ENCODE peak calls at places on chromosomes 2 and 18, in five cellular contexts. One of them, this sample, is unnamed.

GRCh38 chr18:24200494-24200893 is 61.6 kb downstream of the CABYR start:
- DNase-seq in HepG2: no peak
- DNase-seq in K562: no peak
- DNase-seq in H1: no peak
- DNase-seq in HCT116: no peak
- DNase-seq in this sample: no peak

GRCh38 chr2:45498661-45499550 is 112.2 kb downstream of the SRBD1 start:
- DNase-seq in HCT116: no peak
- DNase-seq in H1: no peak
- DNase-seq in HepG2: no peak
- DNase-seq in K562: no peak
- DNase-seq in this sample: no peak

GRCh38 chr2:133844214-133844892 is 276.1 kb upstream of the NCKAP5 start:
- DNase-seq in HCT116: peak
- DNase-seq in H1: peak
- DNase-seq in K562: peak
- DNase-seq in HepG2: peak
- DNase-seq in this sample: peak

GRCh38 chr2:233485726-233486125 is 80.9 kb downstream of the USP40 start:
- DNase-seq in H1: no peak
- DNase-seq in K562: no peak
- DNase-seq in HepG2: no peak
- DNase-seq in HCT116: no peak
- DNase-seq in this sample: no peak

GRCh38 chr2:16442971-16443370 is 222.7 kb downstream of the CYRIA start:
- DNase-seq in HepG2: no peak
- DNase-seq in H1: no peak
- DNase-seq in K562: peak
- DNase-seq in HCT116: no peak
- DNase-seq in this sample: no peak

GRCh38 chr2:190849774-190850173 is 30.8 kb upstream of the GLS start:
- DNase-seq in HepG2: no peak
- DNase-seq in H1: no peak
- DNase-seq in HCT116: no peak
- DNase-seq in K562: no peak
- DNase-seq in this sample: no peak

GRCh38 chr2:160054984-160055725 is 7.3 kb downstream of the PLA2R1 start:
- DNase-seq in HepG2: no peak
- DNase-seq in K562: no peak
- DNase-seq in H1: peak
- DNase-seq in HCT116: no peak
- DNase-seq in this sample: no peak

GRCh38 chr2:121185571-121186074 is 99.4 kb downstream of the TFCP2L1 start:
- DNase-seq in HCT116: peak
- DNase-seq in K562: no peak
- DNase-seq in H1: no peak
- DNase-seq in HepG2: no peak
- DNase-seq in this sample: no peak

GRCh38 chr2:2324565-2325101 is 6.4 kb downstream of the MYT1L start:
- DNase-seq in HepG2: no peak
- DNase-seq in K562: no peak
- DNase-seq in H1: no peak
- DNase-seq in HCT116: no peak
- DNase-seq in this sample: no peak

DNA sequence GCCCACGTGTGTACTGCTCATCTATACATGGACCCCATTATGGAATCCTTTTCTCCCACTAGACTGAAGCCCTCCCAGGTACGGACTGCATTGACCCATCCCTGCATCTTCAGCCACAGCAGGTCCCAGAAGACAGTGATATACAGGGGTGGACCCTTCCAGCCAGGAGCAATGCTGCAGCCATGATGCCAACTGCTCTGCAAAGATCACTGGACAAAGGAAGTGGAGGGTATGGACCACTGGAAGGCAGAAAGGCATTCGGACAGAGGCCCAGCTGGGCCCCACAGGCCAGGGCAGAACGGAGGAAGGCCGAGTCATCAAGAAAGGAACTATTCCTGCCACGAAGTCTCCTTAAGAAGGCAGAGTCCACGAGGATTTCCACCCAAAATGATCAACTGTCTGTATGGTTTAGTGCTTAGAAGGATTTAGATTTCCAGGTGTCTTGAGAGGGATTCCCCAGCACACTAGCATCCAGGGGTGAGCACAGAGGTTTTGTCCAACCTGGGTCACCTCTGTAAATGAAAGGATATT is 93.4 kb downstream of the TWIST2 start:
- DNase-seq in HCT116: no peak
- DNase-seq in HepG2: no peak
- DNase-seq in H1: no peak
- DNase-seq in K562: no peak
- DNase-seq in this sample: no peak
- TF ChIP-seq JUND in HCT116: no peak
- TF ChIP-seq JUND in HepG2: no peak
- TF ChIP-seq JUND in H1: no peak
- TF ChIP-seq JUND in K562: no peak
- TF ChIP-seq JUND in this sample: no peak

DNA sequence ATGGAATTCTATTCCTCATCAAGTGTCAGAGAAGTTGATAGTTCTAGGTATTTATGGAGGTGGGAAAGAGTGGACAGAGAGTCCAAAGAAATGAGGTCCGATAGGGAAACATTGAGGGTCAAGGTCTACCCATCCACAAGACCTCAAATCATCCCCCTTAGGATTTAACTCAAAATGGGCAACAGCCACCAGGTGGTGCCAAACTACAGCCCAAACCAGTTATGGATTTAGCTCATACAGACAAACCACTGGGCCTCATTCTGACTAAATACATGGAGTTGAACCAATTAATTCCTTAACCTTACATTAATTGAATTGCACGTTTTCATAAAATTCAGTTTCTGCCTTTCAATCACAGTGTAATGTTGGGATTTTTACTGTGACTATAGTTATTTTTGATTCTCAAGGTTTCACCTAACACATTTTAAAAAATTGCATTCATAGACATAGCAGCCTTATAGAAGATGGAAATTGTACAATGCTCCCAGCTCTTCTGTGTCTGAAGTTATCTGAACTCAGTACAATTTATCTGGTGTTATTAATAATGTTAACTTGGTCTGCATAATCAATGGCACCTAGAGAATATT is 98.2 kb upstream of the HNMT start:
- DNase-seq in K562: peak
- DNase-seq in H1: no peak
- DNase-seq in HepG2: peak
- DNase-seq in HCT116: peak
- DNase-seq in this sample: peak
- TF ChIP-seq JUND in K562: no peak
- TF ChIP-seq JUND in H1: no peak
- TF ChIP-seq JUND in HepG2: no peak
- TF ChIP-seq JUND in HCT116: no peak
- TF ChIP-seq JUND in this sample: no peak

DNA sequence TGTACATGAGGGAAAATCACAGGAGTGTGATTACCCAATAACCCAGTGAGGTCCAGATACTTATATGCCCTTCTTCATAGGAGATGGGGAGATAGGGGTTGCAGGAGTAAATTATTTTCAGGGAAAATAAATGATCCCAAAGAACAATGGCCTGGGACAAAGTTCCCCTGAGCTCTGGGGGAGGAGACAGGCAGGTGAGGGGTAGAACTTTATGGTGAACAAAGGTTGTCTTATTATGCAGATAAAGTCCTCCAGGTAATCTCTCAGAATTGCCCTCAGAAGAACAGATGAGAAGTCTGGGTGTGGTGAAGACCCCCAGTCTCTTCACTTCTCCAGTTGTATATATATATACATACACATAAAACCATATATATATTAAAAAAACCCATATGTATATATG is 22.1 kb upstream of the RMDN2 start:
- DNase-seq in HCT116: no peak
- DNase-seq in HepG2: no peak
- DNase-seq in K562: no peak
- DNase-seq in H1: no peak
- DNase-seq in this sample: no peak
- TF ChIP-seq JUND in HCT116: no peak
- TF ChIP-seq JUND in HepG2: no peak
- TF ChIP-seq JUND in K562: no peak
- TF ChIP-seq JUND in H1: no peak
- TF ChIP-seq JUND in this sample: no peak

DNA sequence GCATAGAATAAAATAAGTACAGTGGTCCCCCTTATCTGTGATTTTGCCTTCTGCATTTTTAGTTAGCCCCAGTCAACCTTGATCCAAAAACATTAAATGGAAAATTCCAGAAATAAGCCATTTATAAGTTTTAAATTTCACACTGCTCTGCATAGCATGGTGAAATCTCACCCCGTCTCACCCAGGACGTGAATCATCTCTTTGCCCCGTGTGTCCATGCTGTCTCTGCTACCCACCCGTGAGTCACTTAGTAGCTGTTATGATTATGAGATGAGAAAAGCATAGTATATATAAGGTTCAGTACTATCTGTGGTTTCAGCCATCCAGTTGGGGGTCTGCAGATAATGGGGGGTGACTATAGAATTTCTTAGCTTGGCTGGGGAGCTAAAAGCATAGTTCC is 67.3 kb downstream of the RHBDD1 start:
- DNase-seq in K562: no peak
- DNase-seq in HepG2: no peak
- DNase-seq in HCT116: no peak
- DNase-seq in H1: no peak
- DNase-seq in this sample: no peak
- TF ChIP-seq JUND in K562: no peak
- TF ChIP-seq JUND in HepG2: no peak
- TF ChIP-seq JUND in HCT116: peak
- TF ChIP-seq JUND in H1: no peak
- TF ChIP-seq JUND in this sample: no peak

GRCh38 chr2:112061840-112062239 is 6.8 kb downstream of the TMEM87B start:
- DNase-seq in HepG2: no peak
- DNase-seq in K562: no peak
- DNase-seq in H1: no peak
- DNase-seq in HCT116: no peak
- DNase-seq in this sample: no peak

GRCh38 chr2:112062894-112063293 is 7.8 kb downstream of the TMEM87B start:
- DNase-seq in HepG2: no peak
- DNase-seq in HCT116: no peak
- DNase-seq in H1: no peak
- DNase-seq in K562: no peak
- DNase-seq in this sample: no peak

GRCh38 chr2:112065966-112066365 is 10.9 kb downstream of the TMEM87B start:
- DNase-seq in HepG2: no peak
- DNase-seq in HCT116: no peak
- DNase-seq in H1: no peak
- DNase-seq in K562: no peak
- DNase-seq in this sample: no peak

GRCh38 chr2:112061299-112061698 is 6.2 kb downstream of the TMEM87B start:
- DNase-seq in HCT116: no peak
- DNase-seq in K562: no peak
- DNase-seq in HepG2: no peak
- DNase-seq in H1: no peak
- DNase-seq in this sample: no peak

GRCh38 chr2:112065486-112065885 is 10.4 kb downstream of the TMEM87B start:
- DNase-seq in K562: no peak
- DNase-seq in H1: no peak
- DNase-seq in HepG2: no peak
- DNase-seq in HCT116: no peak
- DNase-seq in this sample: no peak
- TF ChIP-seq JUND in K562: no peak
- TF ChIP-seq JUND in H1: no peak
- TF ChIP-seq JUND in HepG2: no peak
- TF ChIP-seq JUND in HCT116: no peak
- TF ChIP-seq JUND in this sample: no peak

DNA sequence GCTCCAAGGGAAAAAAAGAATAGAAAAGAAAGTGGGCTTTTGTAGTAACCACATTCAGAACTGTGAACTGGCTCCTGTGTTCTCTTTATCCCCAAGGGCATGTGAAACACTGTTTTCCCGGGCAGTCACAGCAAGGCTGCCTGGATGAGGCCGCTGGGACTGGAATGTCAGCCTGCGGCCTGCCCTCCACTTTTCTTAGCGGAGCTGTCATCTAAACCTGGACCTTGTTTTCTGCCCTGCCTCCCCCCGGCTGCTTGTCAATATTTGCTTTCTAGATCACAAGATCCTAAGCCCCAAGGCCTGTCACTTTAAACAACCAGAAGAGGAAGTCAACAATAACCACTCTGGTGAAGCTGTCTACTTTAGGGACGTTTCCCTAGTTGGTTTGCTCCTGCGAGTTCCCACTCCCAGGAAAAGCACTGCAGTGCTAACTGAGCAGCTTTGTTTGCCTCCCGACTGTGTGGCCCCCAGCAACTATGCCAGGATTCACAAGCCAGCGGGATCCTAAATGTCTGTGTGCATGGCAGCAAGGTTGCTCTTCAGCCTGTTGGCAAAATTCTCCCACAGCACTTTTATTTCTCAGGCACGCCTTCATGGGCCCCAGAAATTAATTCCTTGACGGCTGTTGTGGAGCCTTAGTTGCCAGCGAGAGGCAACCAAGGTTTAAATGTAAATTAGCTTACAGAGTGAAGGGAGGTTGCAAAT is 30.6 kb downstream of the SOWAHC start:
- DNase-seq in K562: no peak
- DNase-seq in H1: no peak
- DNase-seq in HepG2: peak
- DNase-seq in HCT116: no peak
- DNase-seq in this sample: peak
- TF ChIP-seq JUND in K562: no peak
- TF ChIP-seq JUND in H1: no peak
- TF ChIP-seq JUND in HepG2: peak
- TF ChIP-seq JUND in HCT116: no peak
- TF ChIP-seq JUND in this sample: no peak

GRCh38 chr18:59143441-59143840 is 3.8 kb downstream of the SEC11C start:
- DNase-seq in HCT116: no peak
- DNase-seq in HepG2: no peak
- DNase-seq in H1: no peak
- DNase-seq in K562: no peak
- DNase-seq in this sample: no peak
- TF ChIP-seq JUND in HCT116: no peak
- TF ChIP-seq JUND in HepG2: no peak
- TF ChIP-seq JUND in H1: no peak
- TF ChIP-seq JUND in K562: no peak
- TF ChIP-seq JUND in this sample: no peak

DNA sequence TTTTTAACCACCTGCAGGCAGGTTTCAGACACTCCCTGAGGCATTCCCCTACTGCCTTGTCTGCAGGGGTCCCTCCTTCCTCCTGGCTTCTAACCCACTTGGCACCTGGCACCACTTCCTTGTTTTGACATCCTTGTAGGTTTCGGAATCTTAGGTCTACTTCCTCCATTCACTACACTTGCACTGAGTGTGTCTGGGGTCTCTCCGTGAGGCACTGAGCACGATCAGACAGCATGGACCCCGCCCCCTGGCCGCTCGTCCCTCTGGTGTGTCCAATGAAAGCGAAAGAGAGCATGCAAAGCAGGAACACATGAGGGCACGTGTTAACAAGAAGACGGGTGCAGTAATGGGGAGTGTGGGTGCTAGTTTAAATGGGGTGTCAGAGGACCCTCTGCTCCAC is 63.8 kb downstream of the HAUS1 start:
- DNase-seq in HepG2: no peak
- DNase-seq in HCT116: no peak
- DNase-seq in K562: no peak
- DNase-seq in H1: no peak
- DNase-seq in this sample: no peak
- TF ChIP-seq JUND in HepG2: no peak
- TF ChIP-seq JUND in HCT116: no peak
- TF ChIP-seq JUND in K562: no peak
- TF ChIP-seq JUND in H1: no peak
- TF ChIP-seq JUND in this sample: no peak